ENCODE peak calls at places on chromosomes 3 and 15, in seven cellular contexts. D is AG04450, N is GM12878, Z is psoas muscle, F is heart right ventricle, B is left ventricle myocardium inferior, C is lower lobe of right lung. W is an unnamed sample.

GRCh38 chr15:55627730-55628368 is 39.7 kb upstream of the PYGO1 start:
- DNase-seq in D (peak), N (no peak), Z (peak), F (no peak), B (no peak), C (no peak), W (no peak)

GRCh38 chr3:152574461-152575079 is 260.4 kb upstream of the P2RY1 start:
- DNase-seq in D (no peak), N (peak), Z (peak), F (peak), B (peak), C (no peak), W (peak)

GRCh38 chr3:116005404-116005803 is 382.1 kb downstream of the GAP43 start:
- DNase-seq in D (peak), N (no peak), Z (peak), F (peak), B (peak), C (no peak), W (no peak)

GRCh38 chr3:188911033-188911850 is 260.5 kb upstream of the TPRG1 start:
- DNase-seq in D (no peak), N (no peak), Z (no peak), F (no peak), B (no peak), C (no peak), W (no peak)

GRCh38 chr3:29932662-29933316 is 651.9 kb downstream of the RBMS3 start:
- DNase-seq in D (no peak), N (no peak), Z (no peak), F (no peak), B (no peak), C (no peak), W (no peak)

GRCh38 chr15:29740692-29741311 is 81.5 kb downstream of the TJP1 start:
- DNase-seq in D (no peak), N (no peak), Z (no peak), F (no peak), B (no peak), C (no peak), W (peak)

GRCh38 chr3:65924762-65925161 is 114.0 kb downstream of the MAGI1 start:
- DNase-seq in D (no peak), N (no peak), Z (no peak), F (no peak), B (no peak), C (no peak), W (no peak)

GRCh38 chr3:65703820-65704219 is 334.9 kb downstream of the MAGI1 start:
- DNase-seq in D (no peak), N (no peak), Z (no peak), F (no peak), B (no peak), C (no peak), W (no peak)

DNA sequence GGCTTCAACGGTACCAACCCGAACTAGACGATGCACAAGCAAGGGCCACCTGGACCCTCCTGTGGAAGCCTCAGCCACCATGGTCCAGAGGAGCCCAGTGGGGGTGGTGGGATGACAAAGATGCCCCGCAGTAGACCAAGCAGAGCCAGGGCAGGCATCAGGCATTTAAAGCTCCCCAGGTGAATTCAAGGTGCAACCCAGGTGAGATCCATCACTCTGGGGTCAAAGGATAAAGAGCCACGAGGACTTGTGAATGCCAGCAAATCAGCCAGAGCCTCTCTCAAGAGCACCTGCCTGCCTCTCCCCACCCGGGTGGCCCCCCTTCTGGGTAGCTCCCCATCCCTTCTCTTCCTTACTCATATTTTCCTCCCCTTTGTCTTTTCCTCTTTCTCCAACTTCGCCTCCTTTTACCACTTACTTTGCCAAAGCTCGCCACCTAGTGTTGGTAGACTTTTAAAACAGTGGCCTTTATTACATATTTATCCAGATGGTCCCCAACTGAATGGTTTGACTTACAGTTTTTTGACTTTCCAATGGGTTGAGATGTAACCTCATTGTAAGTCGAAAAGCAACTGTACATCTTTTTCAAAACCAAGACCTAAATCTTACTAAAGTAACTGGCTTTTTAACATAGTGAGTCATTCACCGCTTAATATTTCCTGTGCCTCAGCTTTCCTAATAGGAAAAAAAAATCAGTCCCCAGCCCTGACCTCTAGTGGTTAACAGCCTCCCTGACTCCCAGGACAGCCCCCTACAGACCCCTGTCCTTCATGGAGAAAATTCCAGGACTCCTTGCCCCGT is 18.8 kb downstream of the PLA2G4F start:
- DNase-seq in D (no peak), N (no peak), Z (no peak), F (no peak), B (no peak), C (no peak), W (peak)
- TF ChIP-seq CTCF in D (peak), N (peak), Z (peak), F (peak), B (peak), C (peak), W (peak)

DNA sequence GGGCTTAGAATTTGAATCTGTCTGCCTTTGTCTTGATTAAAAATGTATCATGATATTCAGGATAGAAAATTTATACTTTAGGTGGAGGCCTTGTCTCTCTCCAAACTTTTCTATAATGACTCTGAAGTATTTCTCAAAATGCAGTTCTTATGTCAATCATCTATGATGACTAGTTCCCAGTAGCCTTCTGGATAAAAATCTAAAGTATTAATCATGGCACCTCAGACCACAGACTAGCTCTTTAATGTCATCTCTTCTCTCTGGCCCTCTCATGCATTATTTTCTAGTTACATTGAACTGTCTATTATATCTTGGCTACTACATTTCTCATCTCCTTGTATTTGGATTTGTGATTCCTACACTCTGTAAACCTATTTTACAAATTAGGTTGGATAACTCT is 96.9 kb downstream of the ZPLD1 start:
- DNase-seq in D (no peak), N (no peak), Z (no peak), F (no peak), B (no peak), C (no peak), W (no peak)
- H3K4me3 ChIP-seq in D (no peak), N (no peak), Z (no peak), F (no peak), B (no peak), C (no peak), W (no peak)

GRCh38 chr3:184362668-184363540 is 1.4 kb downstream of the POLR2H start:
- DNase-seq in D (peak), N (peak), Z (peak), F (peak), B (peak), C (peak), W (peak)
- TF ChIP-seq CTCF in D (peak), N (peak), Z (peak), F (no peak), B (peak), C (peak), W (peak)

GRCh38 chr3:107429330-107430181 is 52.3 kb downstream of the CCDC54 start:
- DNase-seq in D (peak), N (no peak), Z (peak), F (peak), B (peak), C (peak), W (peak)
- H3K4me3 ChIP-seq in D (peak), N (no peak), Z (peak), F (peak), B (peak), C (peak), W (no peak)

DNA sequence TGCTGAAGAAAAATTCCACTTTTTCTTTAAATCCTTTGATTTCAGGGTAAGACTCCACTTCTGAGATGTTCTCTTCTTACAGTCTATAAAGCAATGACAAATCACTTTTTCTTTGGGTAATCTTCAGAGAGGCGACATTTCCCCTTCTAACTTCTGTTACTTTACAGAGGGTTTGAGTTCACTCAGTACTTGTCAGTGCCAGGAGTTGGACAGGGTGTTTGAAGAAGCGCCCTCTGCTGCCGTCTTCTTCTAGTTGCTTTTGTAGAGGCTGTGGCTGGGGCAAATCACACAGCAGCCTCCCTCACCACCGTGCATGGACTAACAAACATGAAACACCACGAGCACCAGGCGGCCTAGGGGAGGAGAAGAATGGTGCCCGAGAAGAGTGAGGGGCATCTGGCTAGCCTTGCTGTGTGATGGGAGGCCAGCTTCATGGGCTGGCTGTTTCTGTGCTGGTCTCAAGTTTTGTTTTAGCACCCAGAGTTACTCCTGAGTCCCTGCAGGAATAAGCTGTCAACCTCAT is at the start of gene CD80:
- DNase-seq in D (no peak), N (peak), Z (peak), F (peak), B (peak), C (peak), W (peak)
- TF ChIP-seq CTCF in D (peak), N (peak), Z (no peak), F (no peak), B (peak), C (peak), W (peak)

GRCh38 chr15:40161693-40162401 is 978 bp downstream of the BUB1B start:
- DNase-seq in D (no peak), N (no peak), Z (no peak), F (no peak), B (no peak), C (no peak), W (no peak)
- H3K4me3 ChIP-seq in D (peak), N (peak), Z (peak), F (peak), B (peak), C (peak), W (peak)

W was measured in GM12865.